ENCODE peak calls at places on chromosomes 11 and 22, in seven cellular contexts. P, A, T, U, D, M and J are unnamed samples.

GRCh38 chr11:77073328-77074001 is 6.7 kb downstream of the CAPN5 start:
- DNase-seq in P (peak), A (peak), T (peak), U (peak), D (peak), M (peak), J (peak)

GRCh38 chr11:123702137-123702536 is 39.3 kb downstream of the ZNF202 start:
- DNase-seq in P (no peak), A (no peak), T (no peak), U (peak), D (no peak), M (no peak), J (no peak)

GRCh38 chr11:9568161-9568853 is 5.2 kb upstream of the WEE1 start:
- DNase-seq in P (no peak), A (no peak), T (no peak), U (no peak), D (no peak), M (no peak), J (no peak)

GRCh38 chr11:121063728-121064127 is 37.3 kb upstream of the TECTA start:
- DNase-seq in P (no peak), A (no peak), T (no peak), U (no peak), D (no peak), M (peak), J (no peak)

GRCh38 chr11:82733444-82734119 is at the start of gene FAM181B:
- DNase-seq in P (peak), A (peak), T (peak), U (peak), D (peak), M (peak), J (no peak)

GRCh38 chr22:25402160-25402500 is 162.3 kb upstream of the GRK3 start:
- DNase-seq in P (no peak), A (no peak), T (no peak), U (no peak), D (no peak), M (no peak), J (no peak)

GRCh38 chr22:42434748-42435425 is 2.7 kb upstream of the NFAM1 start:
- DNase-seq in P (no peak), A (no peak), T (no peak), U (no peak), D (no peak), M (no peak), J (no peak)

GRCh38 chr22:49328630-49329405 is 498.9 kb downstream of the BRD1 start:
- DNase-seq in P (peak), A (no peak), T (no peak), U (no peak), D (no peak), M (no peak), J (no peak)

GRCh38 chr22:45677060-45677459 is 5.4 kb downstream of the ATXN10 start:
- DNase-seq in P (no peak), A (no peak), T (no peak), U (no peak), D (no peak), M (no peak), J (no peak)

GRCh38 chr22:37659066-37659896 is 758 bp downstream of the PDXP start:
- DNase-seq in P (peak), A (no peak), T (peak), U (no peak), D (no peak), M (no peak), J (no peak)

GRCh38 chr22:37940698-37941376 is 12.6 kb downstream of the C22orf23 start:
- DNase-seq in P (no peak), A (no peak), T (no peak), U (no peak), D (no peak), M (no peak), J (no peak)

GRCh38 chr11:74005721-74006517 is 3.0 kb downstream of the UCP3 start:
- DNase-seq in P (peak), A (no peak), T (no peak), U (no peak), D (no peak), M (no peak), J (no peak)

GRCh38 chr11:96084610-96085348 is 160.9 kb upstream of the MTMR2 start:
- DNase-seq in P (no peak), A (no peak), T (no peak), U (no peak), D (no peak), M (peak), J (no peak)

GRCh38 chr11:30992513-30992849 is 377.1 kb downstream of the DCDC1 start:
- DNase-seq in P (no peak), A (no peak), T (no peak), U (no peak), D (no peak), M (no peak), J (no peak)

GRCh38 chr22:20745177-20745576 is 28.7 kb upstream of the SERPIND1 start:
- DNase-seq in P (no peak), A (no peak), T (no peak), U (no peak), D (no peak), M (no peak), J (no peak)

GRCh38 chr22:46328066-46328465 is 7.4 kb upstream of the TRMU start:
- DNase-seq in P (no peak), A (no peak), T (no peak), U (no peak), D (no peak), M (no peak), J (no peak)

GRCh38 chr22:22865311-22866072 is 22.1 kb upstream of the IGLL5 start:
- DNase-seq in P (no peak), A (no peak), T (peak), U (no peak), D (no peak), M (peak), J (no peak)

GRCh38 chr11:129319751-129320150 is 55.9 kb upstream of the BARX2 start:
- DNase-seq in P (no peak), A (no peak), T (no peak), U (no peak), D (no peak), M (no peak), J (no peak)

GRCh38 chr11:102313225-102313940 is 3.9 kb upstream of the BIRC3 start:
- DNase-seq in P (no peak), A (no peak), T (no peak), U (no peak), D (no peak), M (peak), J (no peak)

GRCh38 chr11:29312817-29313216 is 704.0 kb downstream of the KCNA4 start:
- DNase-seq in P (no peak), A (no peak), T (no peak), U (peak), D (peak), M (peak), J (peak)

GRCh38 chr11:81870066-81870412 is 863.6 kb downstream of the FAM181B start:
- DNase-seq in P (no peak), A (no peak), T (no peak), U (no peak), D (no peak), M (no peak), J (no peak)

GRCh38 chr11:65489061-65489705 is 9.7 kb upstream of the MALAT1 start:
- DNase-seq in P (peak), A (peak), T (peak), U (peak), D (no peak), M (peak), J (no peak)

GRCh38 chr11:114889464-114890065 is 211.2 kb downstream of the NXPE2 start:
- DNase-seq in P (no peak), A (no peak), T (no peak), U (no peak), D (no peak), M (no peak), J (no peak)

GRCh38 chr22:19522881-19523239 is 1.4 kb downstream of the CLDN5 start:
- DNase-seq in P (no peak), A (no peak), T (no peak), U (no peak), D (no peak), M (no peak), J (no peak)

GRCh38 chr22:19941365-19942070 is at the start of the genes COMT and TXNRD2:
- DNase-seq in P (peak), A (no peak), T (peak), U (peak), D (peak), M (peak), J (no peak)

GRCh38 chr11:61900251-61900650 is 8.9 kb upstream of the FADS3 start:
- DNase-seq in P (no peak), A (no peak), T (no peak), U (no peak), D (no peak), M (no peak), J (no peak)

DNA sequence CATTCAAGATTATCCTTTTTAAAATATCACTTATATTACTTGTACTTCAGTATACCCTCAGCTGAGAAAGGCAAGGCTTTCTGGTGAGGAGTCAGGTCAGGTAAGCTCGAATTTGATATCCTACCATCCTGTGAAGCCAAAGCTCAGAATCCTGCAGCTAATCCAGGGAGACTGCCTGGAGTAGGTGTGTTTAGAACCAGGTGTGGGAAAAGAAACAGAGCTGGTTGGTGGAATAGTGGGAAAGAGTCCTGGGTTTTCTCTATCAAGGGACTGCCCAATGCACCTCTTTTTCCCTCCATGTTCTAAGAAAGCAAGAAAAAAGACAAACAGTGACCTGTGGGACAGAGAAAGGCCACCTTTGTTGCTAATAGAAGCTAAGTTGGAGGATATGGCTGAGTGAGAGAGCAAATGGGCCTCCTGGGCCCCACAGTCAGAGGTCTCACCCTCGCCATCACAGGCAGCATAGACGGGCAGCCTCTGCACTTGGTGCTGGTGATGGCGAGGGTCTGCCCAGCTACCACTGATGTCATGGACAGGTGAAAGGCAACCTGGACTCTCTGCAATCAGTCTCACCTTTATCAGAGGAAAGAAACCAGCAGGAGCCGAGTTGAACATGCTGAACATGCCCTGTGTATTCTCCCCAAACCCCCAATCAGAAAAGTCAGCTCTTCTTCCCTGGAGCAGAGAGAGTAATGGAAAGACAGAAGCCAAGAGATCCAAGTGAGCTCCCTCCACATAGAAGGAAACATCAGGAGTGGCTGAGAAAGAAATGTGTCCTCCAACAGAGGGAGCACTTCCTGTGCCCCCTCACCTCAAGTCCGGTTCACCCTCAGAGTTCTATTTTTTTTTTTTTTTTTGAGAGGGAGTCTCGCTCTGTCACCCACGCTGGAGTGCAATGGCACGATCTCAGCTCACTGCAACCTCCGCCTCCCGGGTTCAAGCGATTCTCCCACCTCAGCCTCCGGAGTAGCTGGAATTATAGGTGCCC is 491.3 kb downstream of the BUD13 start:
- DNase-seq in P (no peak), A (no peak), T (no peak), U (no peak), D (no peak), M (no peak), J (no peak)
- TF ChIP-seq CTCF in P (no peak), A (peak), T (no peak), U (no peak), D (no peak), M (no peak), J (peak)

GRCh38 chr11:75574698-75575265 is 12.7 kb downstream of the SERPINH1 start:
- DNase-seq in P (no peak), A (peak), T (no peak), U (no peak), D (no peak), M (no peak), J (no peak)
- H3K27ac ChIP-seq in P (no peak), A (no peak), T (no peak), U (no peak), D (peak), M (no peak), J (no peak)

GRCh38 chr22:28711820-28712777 is 29.5 kb downstream of the CHEK2 start:
- DNase-seq in P (no peak), A (no peak), T (no peak), U (peak), D (peak), M (peak), J (peak)
- TF ChIP-seq CTCF in P (no peak), A (no peak), T (no peak), U (peak), D (no peak), M (peak), J (no peak)

GRCh38 chr11:119323532-119324033 is 6.7 kb upstream of the MCAM start:
- DNase-seq in P (peak), A (peak), T (peak), U (peak), D (peak), M (peak), J (peak)
- H3K27ac ChIP-seq in P (no peak), A (no peak), T (no peak), U (no peak), D (no peak), M (no peak), J (no peak)

GRCh38 chr11:78654071-78654470 is 79.4 kb upstream of the NARS2 start:
- DNase-seq in P (no peak), A (no peak), T (no peak), U (no peak), D (no peak), M (no peak), J (no peak)
- TF ChIP-seq CTCF in P (no peak), A (no peak), T (no peak), U (no peak), D (no peak), M (no peak), J (no peak)

GRCh38 chr11:90555477-90555876 is 332.6 kb upstream of the CHORDC1 start:
- DNase-seq in P (no peak), A (no peak), T (no peak), U (no peak), D (no peak), M (no peak), J (no peak)

GRCh38 chr11:90558328-90558865 is 335.5 kb upstream of the CHORDC1 start:
- DNase-seq in P (peak), A (no peak), T (no peak), U (no peak), D (no peak), M (no peak), J (no peak)

GRCh38 chr11:90556026-90556425 is 333.2 kb upstream of the CHORDC1 start:
- DNase-seq in P (no peak), A (no peak), T (no peak), U (no peak), D (no peak), M (no peak), J (no peak)

GRCh38 chr11:90556612-90557011 is 333.8 kb upstream of the CHORDC1 start:
- DNase-seq in P (no peak), A (no peak), T (no peak), U (no peak), D (peak), M (no peak), J (peak)
- H3K27ac ChIP-seq in P (peak), A (no peak), T (no peak), U (no peak), D (no peak), M (no peak), J (no peak)

DNA sequence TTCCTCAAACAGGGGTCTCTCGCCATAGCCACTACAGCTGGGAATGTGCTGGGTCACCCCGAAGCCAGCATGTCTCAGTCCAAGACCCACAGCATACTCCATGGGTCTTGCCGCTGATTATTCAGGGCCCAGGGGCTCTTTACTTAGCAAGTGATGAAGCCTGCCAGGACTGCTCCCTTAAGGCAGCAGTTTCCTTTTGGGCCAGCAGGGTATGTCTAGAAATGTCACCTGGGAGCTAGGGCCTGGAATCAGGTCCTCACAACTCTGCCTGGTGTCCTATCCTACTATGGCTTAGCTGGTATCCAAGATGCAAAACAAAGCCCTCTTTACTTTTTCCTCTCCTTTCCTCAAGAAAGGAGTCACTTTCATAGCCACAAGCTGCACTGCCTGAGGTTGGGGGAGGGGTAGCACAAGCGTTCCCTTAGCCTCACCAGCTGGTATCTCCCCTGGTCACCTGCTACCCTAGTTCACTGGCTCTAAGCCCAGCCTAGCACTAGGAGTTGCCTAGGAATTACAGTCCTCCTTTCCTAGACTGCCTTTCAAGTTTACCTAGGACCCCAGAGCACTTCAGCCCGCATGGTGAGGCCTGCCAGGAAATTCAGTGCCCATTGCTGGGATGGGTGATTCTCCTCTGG is 22.6 kb upstream of the NCR3LG1 start:
- DNase-seq in P (no peak), A (peak), T (no peak), U (no peak), D (no peak), M (no peak), J (no peak)
- TF ChIP-seq CTCF in P (no peak), A (peak), T (no peak), U (peak), D (no peak), M (no peak), J (peak)

DNA sequence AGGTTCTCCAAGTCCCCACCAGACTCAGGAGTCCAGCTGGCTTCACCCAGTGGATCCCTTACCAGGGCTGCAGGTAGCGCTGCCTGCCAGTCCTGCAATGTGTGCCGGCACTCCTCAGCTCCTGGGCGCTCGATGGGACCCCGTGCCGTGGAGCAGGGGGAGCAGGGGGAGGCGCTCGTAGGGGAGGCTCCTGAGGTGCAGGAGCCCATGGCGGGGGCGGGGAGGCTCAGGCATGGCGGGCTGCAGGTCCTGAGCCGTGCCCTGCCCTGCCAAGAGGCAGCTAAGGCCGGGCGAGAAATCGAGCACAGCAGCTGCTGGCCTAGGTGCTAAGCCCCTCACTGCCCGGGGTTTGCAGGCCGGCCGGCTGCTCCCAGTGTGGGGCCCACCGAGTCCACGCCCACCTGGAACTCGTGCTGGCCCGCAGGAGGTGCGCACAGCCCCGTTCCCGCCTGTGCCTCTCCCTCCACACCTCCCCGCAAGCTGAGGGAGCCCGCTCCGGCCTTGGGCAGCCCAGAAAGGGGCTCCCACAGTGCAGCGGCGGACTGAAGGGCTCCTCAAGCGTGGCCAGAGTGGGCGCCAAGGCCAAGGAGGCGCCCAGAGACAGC is 792.9 kb upstream of the CCDC179 start:
- DNase-seq in P (no peak), A (no peak), T (no peak), U (no peak), D (no peak), M (no peak), J (no peak)
- H3K27ac ChIP-seq in P (no peak), A (no peak), T (no peak), U (no peak), D (no peak), M (no peak), J (no peak)

GRCh38 chr11:2143652-2144548 is 4.7 kb upstream of the IGF2 start:
- DNase-seq in P (no peak), A (no peak), T (no peak), U (no peak), D (no peak), M (no peak), J (no peak)
- TF ChIP-seq CTCF in P (no peak), A (peak), T (no peak), U (no peak), D (peak), M (no peak), J (peak)